ENCODE peak calls at places on chromosomes 5 and 9, in ten cellular contexts. Z is mammary epithelial cell, U is Panc1, A is cardiac muscle cell, K is body of pancreas, D is psoas muscle, V is fibroblast of lung, R is OCI-LY7, G is upper lobe of right lung, S is A549. C is an unnamed sample.
A peak's percentile ranks its signal among the peaks of the same experiment; 100 is the strongest.

GRCh38 chr5:118405650-118406061 is 582.7 kb downstream of the DTWD2 start:
- DNase-seq in Z (no peak), U (no peak), A (no peak), K (no peak), D (no peak), V (peak; percentile 3), R (no peak), G (peak; percentile 57), S (no peak), C (no peak)

GRCh38 chr5:9714187-9714586 is 84.0 kb upstream of the TAS2R1 start:
- DNase-seq in Z (no peak), U (no peak), A (no peak), K (no peak), D (no peak), V (peak; percentile 12), R (no peak), G (no peak), S (no peak), C (no peak)

GRCh38 chr5:33892419-33893151 is 795 bp upstream of the ADAMTS12 start:
- DNase-seq in Z (peak; percentile 21), U (no peak), A (peak; percentile 98), K (peak; percentile 50), D (peak; percentile 50), V (peak; percentile 91), R (no peak), G (no peak), S (peak; percentile 53), C (peak; percentile 98)

GRCh38 chr9:135890190-135890861 is 17.0 kb downstream of the CAMSAP1 start:
- DNase-seq in Z (peak; percentile 80), U (no peak), A (no peak), K (no peak), D (no peak), V (no peak), R (no peak), G (peak; percentile 51), S (no peak), C (no peak)

GRCh38 chr9:136794281-136795026 is 1.7 kb upstream of the CCDC183 start:
- DNase-seq in Z (no peak), U (no peak), A (no peak), K (no peak), D (no peak), V (no peak), R (no peak), G (no peak), S (no peak), C (no peak)

GRCh38 chr9:27888661-27889295 is 315.5 kb upstream of the C9orf72 start:
- DNase-seq in Z (peak; percentile 35), U (peak; percentile 22), A (peak; percentile 2), K (peak; percentile 44), D (no peak), V (no peak), R (peak; percentile 43), G (peak; percentile 67), S (peak; percentile 38), C (no peak)

GRCh38 chr5:54985301-54986268 is at the start of gene ESM1:
- DNase-seq in Z (peak; percentile 71), U (no peak), A (peak; percentile 49), K (peak; percentile 13), D (no peak), V (peak; percentile 51), R (no peak), G (no peak), S (no peak), C (peak; percentile 72)

GRCh38 chr5:137217599-137218200 is 281.4 kb downstream of the SPOCK1 start:
- DNase-seq in Z (peak; percentile 64), U (no peak), A (peak; percentile 32), K (no peak), D (no peak), V (no peak), R (no peak), G (no peak), S (peak; percentile 27), C (peak; percentile 93)

GRCh38 chr9:31347082-31347617 is 1037.3 kb upstream of the ACO1 start:
- DNase-seq in Z (peak; percentile 5), U (no peak), A (peak; percentile 75), K (no peak), D (no peak), V (peak; percentile 77), R (peak; percentile 85), G (no peak), S (no peak), C (no peak)

GRCh38 chr9:78023003-78023741 is 8.4 kb downstream of the GNAQ start:
- DNase-seq in Z (no peak), U (no peak), A (peak; percentile 82), K (peak; percentile 31), D (no peak), V (peak; percentile 80), R (no peak), G (no peak), S (peak; percentile 53), C (peak; percentile 83)

GRCh38 chr5:173642895-173643481 is 26.5 kb upstream of the BOD1 start:
- DNase-seq in Z (no peak), U (no peak), A (no peak), K (no peak), D (no peak), V (no peak), R (no peak), G (no peak), S (no peak), C (no peak)

GRCh38 chr9:113701741-113702422 is 174.2 kb upstream of the ZNF618 start:
- DNase-seq in Z (no peak), U (no peak), A (no peak), K (no peak), D (no peak), V (no peak), R (no peak), G (no peak), S (no peak), C (no peak)

GRCh38 chr9:125632321-125633115 is 74.5 kb downstream of the MAPKAP1 start:
- DNase-seq in Z (peak; percentile 85), U (no peak), A (no peak), K (no peak), D (no peak), V (no peak), R (peak; percentile 74), G (no peak), S (no peak), C (peak; percentile 72)

GRCh38 chr5:88672644-88673493 is 210.1 kb downstream of the MEF2C start:
- DNase-seq in Z (no peak), U (no peak), A (no peak), K (no peak), D (no peak), V (no peak), R (peak; percentile 20), G (no peak), S (no peak), C (peak; percentile 88)

GRCh38 chr5:57824047-57824446 is 341.4 kb upstream of the ACTBL2 start:
- DNase-seq in Z (peak; percentile 98), U (no peak), A (no peak), K (no peak), D (no peak), V (no peak), R (no peak), G (no peak), S (peak; percentile 31), C (peak; percentile 99)

GRCh38 chr5:58922392-58923171 is 339.7 kb downstream of the RAB3C start:
- DNase-seq in Z (no peak), U (no peak), A (peak; percentile 74), K (peak; percentile 85), D (peak; percentile 93), V (peak; percentile 48), R (no peak), G (peak; percentile 71), S (no peak), C (peak; percentile 83)

DNA sequence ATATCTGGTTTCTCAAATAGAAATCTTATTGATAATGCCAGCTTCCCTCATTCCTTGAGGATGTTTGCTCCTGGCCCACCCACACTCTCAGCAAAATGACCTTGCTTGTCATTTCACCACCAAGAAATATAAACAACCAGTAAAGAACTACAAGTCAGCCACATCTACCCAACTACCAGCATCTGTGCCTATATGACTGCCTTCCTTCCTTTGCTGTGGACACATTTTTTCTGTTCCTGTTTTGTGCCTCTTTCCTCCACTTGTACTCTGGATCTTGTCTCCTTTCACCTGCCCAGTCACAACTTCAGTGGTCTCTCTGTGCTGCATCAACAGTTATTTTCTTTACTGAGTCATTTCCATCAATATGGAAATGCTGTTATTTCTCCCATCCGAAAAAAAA is 20.3 kb downstream of the KIF2A start:
- DNase-seq in Z (no peak), U (no peak), A (no peak), K (no peak), D (no peak), V (no peak), R (peak; percentile 14), G (no peak), S (no peak), C (no peak)
- TF ChIP-seq CTCF in Z (no peak), U (no peak), A (no peak), K (no peak), D (no peak), V (no peak), R (no peak), G (no peak), S (no peak), C (no peak)

GRCh38 chr9:98967680-98968079 is 24.0 kb downstream of the COL15A1 start:
- DNase-seq in Z (no peak), U (no peak), A (no peak), K (no peak), D (no peak), V (no peak), R (no peak), G (no peak), S (no peak), C (no peak)
- H3K27ac ChIP-seq in Z (no peak overlapping the region), U (no peak overlapping the region), A (no peak overlapping the region), K (no peak overlapping the region), D (no peak overlapping the region), V (no peak overlapping the region), R (no peak overlapping the region), G (no peak overlapping the region), S (no peak overlapping the region), C (no peak overlapping the region)

DNA sequence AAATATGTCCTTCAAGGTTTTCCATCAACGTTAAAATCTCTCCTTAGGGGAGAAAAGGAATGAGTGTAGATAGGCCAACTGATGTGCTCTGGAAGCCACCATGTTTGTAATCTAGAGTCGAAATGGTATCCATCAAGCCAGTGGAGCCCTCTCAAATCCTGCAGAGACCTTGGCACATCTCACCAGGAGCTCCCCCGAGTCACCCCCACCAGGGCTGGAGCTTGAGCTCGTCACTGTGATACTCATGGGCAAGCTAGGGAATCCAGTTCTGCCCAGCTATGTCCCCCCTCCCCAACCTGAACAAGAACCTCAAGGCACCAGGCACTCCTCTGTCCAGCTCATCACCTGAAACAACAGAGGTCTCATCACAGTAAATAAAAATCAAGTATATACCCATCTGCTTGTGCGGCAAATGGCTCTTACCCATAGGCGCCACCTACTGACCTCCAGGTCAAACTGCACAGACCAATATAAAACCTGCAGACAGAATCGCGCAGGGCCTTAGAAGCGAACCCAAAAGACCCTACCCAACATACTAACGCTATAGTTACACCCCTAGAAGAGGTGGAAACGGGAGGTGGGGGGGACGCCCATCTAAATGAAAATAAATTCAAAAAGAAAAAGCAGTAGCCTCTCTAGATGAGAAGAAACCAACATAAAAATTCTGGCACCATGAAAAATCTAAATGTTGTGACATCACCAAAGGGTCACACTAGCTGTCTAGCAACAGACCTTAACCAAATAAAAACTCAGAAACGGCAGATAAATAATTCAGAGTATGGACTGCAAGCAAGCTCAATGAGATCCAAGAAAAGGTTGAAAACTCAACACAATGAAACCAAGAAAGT is 75.0 kb downstream of the TTC39B start:
- DNase-seq in Z (peak; percentile 16), U (no peak), A (peak; percentile 54), K (peak; percentile 7), D (no peak), V (peak; percentile 39), R (peak; percentile 43), G (no peak), S (peak; percentile 67), C (peak; percentile 14)
- TF ChIP-seq CTCF in Z (peak; percentile 57), U (peak; percentile 45), A (peak; percentile 62), K (peak; percentile 22), D (peak; percentile 11), V (peak; percentile 61), R (peak; percentile 88), G (peak; percentile 45), S (peak; percentile 43), C (peak; percentile 24)

GRCh38 chr9:1071730-1072129 is 21.6 kb downstream of the DMRT2 start:
- DNase-seq in Z (peak; percentile 24), U (no peak), A (no peak), K (peak; percentile 30), D (no peak), V (no peak), R (no peak), G (no peak), S (no peak), C (no peak)
- H3K27ac ChIP-seq in Z (no peak overlapping the region), U (no peak overlapping the region), A (no peak overlapping the region), K (no peak overlapping the region), D (no peak overlapping the region), V (no peak overlapping the region), R (no peak overlapping the region), G (no peak overlapping the region), S (no peak overlapping the region), C (no peak overlapping the region)

C was measured in astrocyte.